ENCODE peak calls at places on chromosomes 3 and 15, in five cellular contexts. Y is GM23338, D is GM13976, Q is WTC11, G is mesothelial cell of epicardium. T is an unnamed sample.
A peak's percentile ranks its signal among the peaks of the same experiment; 100 is the strongest.

GRCh38 chr3:98755601-98756000 is 7.5 kb upstream of the ST3GAL6 start:
- DNase-seq in Y (no peak), G (no peak), Q (no peak), D (no peak), T (no peak)

GRCh38 chr3:127158614-127159221 is 34.2 kb upstream of the PRR23E start:
- DNase-seq in D (no peak), Q (peak; percentile 78), Y (peak; percentile 73), G (no peak), T (peak; percentile 30)

GRCh38 chr3:117553461-117553860 is 843.9 kb downstream of the TUSC7 start:
- DNase-seq in G (no peak), D (peak; percentile 22), Q (no peak), Y (no peak), T (peak; percentile 6)

GRCh38 chr3:170154569-170155143 is 26.9 kb downstream of the PHC3 start:
- DNase-seq in D (peak; percentile 72), Y (no peak), Q (no peak), G (no peak), T (no peak)

GRCh38 chr3:128539376-128539775 is 46.4 kb upstream of the GATA2 start:
- DNase-seq in D (no peak), Q (no peak), G (no peak), Y (no peak), T (no peak)

GRCh38 chr15:29728418-29728817 is 93.8 kb downstream of the TJP1 start:
- DNase-seq in G (no peak), D (no peak), Y (no peak), Q (no peak), T (no peak)

GRCh38 chr3:194485876-194486539 is 794 bp downstream of the ATP13A3 start:
- DNase-seq in G (peak; percentile 31), Q (peak; percentile 22), Y (peak; percentile 34), D (peak; percentile 45), T (no peak)

GRCh38 chr15:87527416-87527815 is 729.1 kb downstream of the NTRK3 start:
- DNase-seq in G (no peak), Y (peak; percentile 3), D (no peak), Q (no peak), T (no peak)

GRCh38 chr3:134330895-134331810 is 43.1 kb downstream of the AMOTL2 start:
- DNase-seq in D (no peak), Q (peak; percentile 35), Y (peak; percentile 71), G (no peak), T (peak; percentile 85)

GRCh38 chr3:137764001-137764433 is at the start of gene SOX14:
- DNase-seq in D (peak; percentile 36), Q (peak; percentile 96), Y (peak; percentile 98), G (peak; percentile 42), T (no peak)

GRCh38 chr3:130341388-130341787 is 4.1 kb upstream of the COL6A5 start:
- DNase-seq in G (no peak), Q (no peak), D (no peak), Y (no peak), T (no peak)

GRCh38 chr3:146577662-146578061 is 27.5 kb downstream of the PLSCR5 start:
- DNase-seq in Q (no peak), G (no peak), D (no peak), Y (peak; percentile 53), T (peak; percentile 39)

GRCh38 chr3:110227987-110228386 is 843.6 kb upstream of the NECTIN3 start:
- DNase-seq in G (no peak), Y (no peak), Q (no peak), D (no peak), T (no peak)

GRCh38 chr3:61627768-61628185 is 66.4 kb downstream of the PTPRG start:
- DNase-seq in D (no peak), Y (no peak), G (no peak), Q (no peak), T (peak; percentile 92)

GRCh38 chr3:151319613-151320012 is 3.0 kb upstream of the GPR87 start:
- DNase-seq in G (no peak), D (no peak), Y (no peak), Q (no peak), T (no peak)

GRCh38 chr3:113697192-113698090 is 999 bp upstream of the USF3 start:
- DNase-seq in D (peak; percentile 18), Y (peak; percentile 66), G (no peak), Q (peak; percentile 24), T (no peak)

GRCh38 chr3:33218072-33218445 is 551 bp downstream of the SUSD5 start:
- DNase-seq in G (no peak), Q (no peak), D (no peak), Y (peak; percentile 25), T (no peak)

GRCh38 chr3:8574040-8574669 is 70.4 kb downstream of the SSUH2 start:
- DNase-seq in Y (no peak), D (no peak), Q (no peak), G (no peak), T (no peak)

GRCh38 chr15:57415559-57415958 is 39.3 kb downstream of the CGNL1 start:
- DNase-seq in Q (no peak), Y (no peak), G (no peak), D (no peak), T (no peak)

GRCh38 chr15:85782112-85782511 is 12.6 kb downstream of the KLHL25 start:
- DNase-seq in D (peak; percentile 38), Q (no peak), G (no peak), Y (no peak), T (no peak)

GRCh38 chr3:29065211-29065785 is 215.6 kb upstream of the RBMS3 start:
- DNase-seq in D (no peak), Q (peak; percentile 45), G (peak; percentile 30), Y (peak; percentile 83), T (peak; percentile 98)

GRCh38 chr15:85419200-85419599 is 38.8 kb downstream of the AKAP13 start:
- DNase-seq in G (no peak), Y (no peak), Q (no peak), D (no peak), T (no peak)

GRCh38 chr3:123652346-123652984 is 67.6 kb upstream of the HACD2 start:
- DNase-seq in G (peak; percentile 66), Y (peak; percentile 88), D (peak; percentile 78), Q (peak; percentile 89), T (peak; percentile 58)

GRCh38 chr3:33579843-33580242 is 138.2 kb downstream of the CLASP2 start:
- DNase-seq in Y (no peak), D (no peak), G (no peak), Q (no peak), T (no peak)

GRCh38 chr3:192851821-192852352 is 65.8 kb downstream of the MB21D2 start:
- DNase-seq in Q (no peak), D (no peak), G (no peak), Y (no peak), T (peak; percentile 79)

DNA sequence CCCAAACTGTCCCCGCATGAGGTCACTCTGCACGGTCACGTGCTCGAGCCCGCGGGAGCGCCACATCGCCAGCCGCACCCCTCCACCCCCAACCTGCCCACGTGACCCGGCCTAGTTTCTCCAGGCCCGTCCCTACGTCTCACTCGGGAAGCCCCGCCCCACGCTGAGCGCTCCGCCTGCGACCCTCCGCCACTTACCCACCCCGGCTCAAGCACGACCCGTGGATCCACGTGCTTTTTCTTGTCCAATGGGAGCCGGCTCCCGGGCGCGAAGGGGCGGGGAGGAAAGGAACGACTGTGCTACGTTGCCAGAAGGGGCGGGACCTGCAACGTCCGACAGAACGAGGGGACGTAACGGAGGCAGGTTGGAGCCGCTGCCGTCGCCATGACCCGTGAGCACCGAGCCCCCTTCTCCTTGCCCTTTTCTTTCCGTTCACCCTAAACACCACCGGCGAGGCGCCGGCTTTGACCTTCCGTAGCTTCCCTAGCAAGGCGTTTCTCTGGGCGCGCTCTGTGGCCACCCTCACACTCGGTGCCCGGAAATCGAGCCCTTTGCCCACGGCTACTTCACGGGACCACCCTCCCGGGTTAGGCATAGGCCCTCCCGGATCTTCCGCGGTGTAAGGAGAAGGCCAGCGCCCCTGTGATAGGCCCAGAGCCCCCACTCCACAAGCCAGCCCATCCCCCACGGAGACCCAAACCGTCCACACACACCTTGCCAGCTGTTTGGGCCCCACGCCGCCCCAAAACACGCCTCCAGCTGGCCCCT is at the start of gene SERF2:
- DNase-seq in G (peak; percentile 99), D (peak; percentile 99), Y (peak; percentile 100), Q (peak; percentile 100), T (peak; percentile 99)
- TF ChIP-seq CTCF in G (no peak), D (no peak), Y (no peak), Q (no peak), T (no peak)

DNA sequence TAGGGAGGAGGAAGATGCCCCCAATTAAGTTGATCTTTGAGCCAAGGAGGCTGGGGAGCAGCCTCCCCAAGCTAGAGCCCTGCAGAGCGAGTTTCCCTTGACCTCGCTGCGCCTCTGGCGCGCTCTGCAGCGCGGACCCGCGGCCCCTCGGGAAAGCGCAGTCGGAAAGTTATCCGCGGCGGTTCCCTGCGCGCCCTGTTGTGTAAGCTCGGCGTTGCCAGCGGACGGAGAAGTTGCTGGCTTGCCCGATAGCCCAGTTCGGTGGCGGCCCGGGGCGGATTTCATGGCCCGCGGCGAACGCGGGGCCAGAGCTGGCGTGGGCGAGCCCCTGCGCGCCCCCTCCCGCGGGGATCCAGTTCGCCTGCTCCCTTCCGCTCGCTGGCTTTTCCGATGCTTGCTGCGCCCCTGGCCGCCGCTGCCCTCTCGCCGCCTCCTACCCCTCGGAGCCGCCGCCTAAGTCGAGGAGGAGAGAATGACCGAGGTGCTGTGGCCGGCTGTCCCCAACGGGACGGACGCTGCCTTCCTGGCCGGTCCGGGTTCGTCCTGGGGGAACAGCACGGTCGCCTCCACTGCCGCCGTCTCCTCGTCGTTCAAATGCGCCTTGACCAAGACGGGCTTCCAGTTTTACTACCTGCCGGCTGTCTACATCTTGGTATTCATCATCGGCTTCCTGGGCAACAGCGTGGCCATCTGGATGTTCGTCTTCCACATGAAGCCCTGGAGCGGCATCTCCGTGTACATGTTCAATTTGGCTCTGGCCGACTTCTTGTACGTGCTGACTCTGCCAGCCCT is 576 bp downstream of the P2RY1 start:
- DNase-seq in G (peak; percentile 23), D (peak; percentile 78), Y (peak; percentile 75), Q (peak; percentile 71), T (no peak)
- TF ChIP-seq CTCF in G (no peak), D (peak; percentile 58), Y (no peak), Q (no peak), T (no peak)

DNA sequence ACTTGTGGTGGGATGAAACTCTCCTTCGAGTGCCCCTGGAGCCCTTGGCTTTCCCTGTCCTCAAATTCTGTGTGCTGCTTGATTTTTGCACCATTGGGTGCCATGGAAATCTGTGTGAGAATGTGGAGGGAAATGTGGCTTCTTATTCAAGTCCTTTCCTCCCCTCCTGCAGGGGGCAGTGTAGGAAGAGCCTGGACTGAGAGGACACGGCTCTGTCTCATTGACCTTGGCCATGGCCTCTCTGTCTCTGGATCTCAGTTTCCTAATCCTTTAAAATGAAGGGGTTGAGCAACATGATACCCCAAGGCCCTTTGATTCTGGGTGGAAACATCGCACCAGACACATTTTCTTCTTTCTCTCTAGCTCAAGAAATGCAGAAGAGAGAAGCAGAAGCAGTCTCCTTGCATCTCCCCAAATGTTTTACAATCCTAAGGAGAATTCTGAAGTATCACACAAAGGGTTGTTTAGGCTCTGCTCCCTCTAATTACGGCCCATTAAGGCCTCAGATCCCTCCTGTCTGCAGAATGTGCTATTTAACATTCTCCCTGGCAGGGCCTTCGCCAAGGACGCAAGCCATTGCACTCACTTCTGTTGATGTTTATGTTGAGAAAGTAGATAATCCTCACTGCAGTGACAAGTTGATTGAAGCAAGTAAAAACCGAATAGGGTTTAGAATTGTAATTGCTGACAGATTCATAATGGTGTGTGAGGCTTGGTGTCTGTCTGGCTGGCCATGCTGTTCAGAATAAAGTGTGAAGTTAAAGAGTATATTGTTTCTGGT is 169.1 kb downstream of the TPRG1 start:
- DNase-seq in Y (peak; percentile 73), Q (peak; percentile 62), G (no peak), D (no peak), T (no peak)
- TF ChIP-seq CTCF in Y (peak; percentile 64), Q (peak; percentile 37), G (no peak), D (no peak), T (peak; percentile 17)

DNA sequence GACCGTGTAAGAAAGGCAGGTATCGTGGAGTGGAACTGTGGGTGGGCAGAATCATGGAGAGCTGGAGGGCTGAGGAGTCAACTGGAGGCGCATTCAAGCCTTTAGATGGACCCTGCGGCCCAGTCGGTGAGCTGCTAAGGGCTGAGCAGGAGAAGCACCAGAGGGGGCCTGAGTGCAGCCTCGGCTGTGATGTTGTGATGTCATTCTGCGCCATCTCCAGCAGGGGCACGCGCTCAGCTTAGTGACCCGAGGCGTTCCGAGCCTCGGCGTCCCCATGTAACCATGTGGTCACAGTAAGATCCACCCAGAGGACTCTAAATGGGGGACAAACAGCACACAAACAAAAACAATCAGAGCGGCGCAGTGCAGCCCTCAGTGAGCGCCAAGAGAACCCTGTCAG is 76.8 kb downstream of the VGLL4 start:
- DNase-seq in Y (peak; percentile 76), Q (peak; percentile 49), D (no peak), G (no peak), T (no peak)
- TF ChIP-seq CTCF in Y (peak; percentile 47), Q (no peak), D (no peak), G (peak; percentile 29), T (peak; percentile 52)

T was measured in HFFc6.